ENCODE peak calls at places on chromosome 10, in six cellular contexts. F is posterior vena cava; N is activated naive CD4-positive, alpha-beta T cell; R is H9; H is Karpas-422; K is stimulated activated CD8-positive, alpha-beta memory T cell treated with anti-CD3 and anti-CD28 coated beads, Interleukin-2, amount 100 ng/mL, for 1 hour. G is an unnamed sample.

GRCh38 chr10:73887038-73888015 is 13.0 kb upstream of the CAMK2G start:
- DNase-seq in F (peak; percentile 90), N (no peak), R (no peak), H (no peak), K (no peak), G (no peak)

GRCh38 chr10:90148121-90148855 is 446.9 kb downstream of the KIF20B start:
- DNase-seq in F (no peak), N (no peak), R (no peak), H (peak; percentile 50), K (no peak), G (no peak)

GRCh38 chr10:114172241-114172640 is 1.8 kb downstream of the CCDC186 start:
- DNase-seq in F (no peak), N (no peak), R (no peak), H (no peak), K (no peak), G (no peak)

GRCh38 chr10:86969421-86970041 is 1.2 kb downstream of the ADIRF start:
- DNase-seq in F (peak; percentile 79), N (no peak), R (no peak), H (no peak), K (no peak), G (no peak)

GRCh38 chr10:93368210-93368609 is 113.9 kb downstream of the MYOF start:
- DNase-seq in F (no peak), N (no peak), R (no peak), H (no peak), K (no peak), G (no peak)

GRCh38 chr10:21494221-21495001 is 31.1 kb downstream of the SKIDA1 start:
- DNase-seq in F (no peak), N (no peak), R (peak; percentile 47), H (no peak), K (no peak), G (no peak)

GRCh38 chr10:60964257-60965235 is 20.6 kb upstream of the RHOBTB1 start:
- DNase-seq in F (peak; percentile 82), N (no peak), R (peak; percentile 57), H (peak; percentile 77), K (no peak), G (no peak)

GRCh38 chr10:33952692-33953360 is 618.4 kb upstream of the NRP1 start:
- DNase-seq in F (no peak), N (no peak), R (no peak), H (no peak), K (no peak), G (no peak)

GRCh38 chr10:58477122-58477521 is 35.5 kb upstream of the BICC1 start:
- DNase-seq in F (peak; percentile 79), N (no peak), R (peak; percentile 64), H (no peak), K (no peak), G (no peak)

GRCh38 chr10:112919721-112920120 is 30.3 kb upstream of the TCF7L2 start:
- DNase-seq in F (no peak), N (no peak), R (no peak), H (no peak), K (no peak), G (no peak)

GRCh38 chr10:3261921-3262320 is 89.3 kb upstream of the PITRM1 start:
- DNase-seq in F (no peak), N (no peak), R (no peak), H (no peak), K (no peak), G (no peak)

GRCh38 chr10:91090761-91091529 is 129.5 kb upstream of the PCGF5 start:
- DNase-seq in F (no peak), N (no peak), R (no peak), H (no peak), K (no peak), G (no peak)

GRCh38 chr10:113089581-113089980 is 139.5 kb downstream of the TCF7L2 start:
- DNase-seq in F (no peak), N (no peak), R (no peak), H (no peak), K (no peak), G (no peak)

GRCh38 chr10:110865804-110866482 is 5.8 kb upstream of the PDCD4 start:
- DNase-seq in F (no peak), N (no peak), R (no peak), H (peak; percentile 71), K (no peak), G (no peak)

GRCh38 chr10:77614778-77615625 is 22.6 kb downstream of the KCNMA1 start:
- DNase-seq in F (no peak), N (no peak), R (no peak), H (no peak), K (no peak), G (no peak)

GRCh38 chr10:68082815-68083395 is 7.8 kb upstream of the HERC4 start:
- DNase-seq in F (no peak), N (no peak), R (no peak), H (no peak), K (no peak), G (no peak)

GRCh38 chr10:88244781-88245350 is 338.3 kb downstream of the RNLS start:
- DNase-seq in F (no peak), N (no peak), R (no peak), H (no peak), K (no peak), G (no peak)

GRCh38 chr10:16441106-16441850 is 4.5 kb downstream of the PTER start:
- DNase-seq in F (no peak), N (no peak), R (no peak), H (no peak), K (no peak), G (no peak)

GRCh38 chr10:92891885-92892705 is 43.8 kb downstream of the EXOC6 start:
- DNase-seq in F (no peak), N (no peak), R (peak; percentile 62), H (no peak), K (no peak), G (no peak)

GRCh38 chr10:7192831-7193348 is 217.9 kb downstream of the SFMBT2 start:
- DNase-seq in F (no peak), N (peak; percentile 29), R (no peak), H (no peak), K (peak; percentile 9), G (peak; percentile 71)

G was measured in T-helper 1 cell.